ENCODE peak calls at places on chromosomes 3 and 15, in four cellular contexts. O is activated CD4-positive, alpha-beta T cell treated with anti-CD3 and anti-CD28 coated beads, Interleukin-2, amount 50 U/mL, for 24 hours; F is A172; E is NCI-H1694. G is an unnamed sample.

GRCh38 chr3:13670292-13670691 is 121.4 kb downstream of the FBLN2 start:
- DNase-seq in F (no peak), O (no peak), E (no peak), G (no peak)

GRCh38 chr3:48467110-48467454 is 20.5 kb downstream of the ATRIP start:
- DNase-seq in E (no peak), O (no peak), F (no peak), G (no peak)

GRCh38 chr15:28977377-28978010 is 91.7 kb downstream of the APBA2 start:
- DNase-seq in F (peak), E (no peak), O (no peak), G (peak)

GRCh38 chr15:79615754-79616153 is 183.6 kb downstream of the MINAR1 start:
- DNase-seq in F (no peak), O (no peak), E (no peak), G (no peak)

GRCh38 chr3:111321786-111322185 is 220.2 kb upstream of the CD96 start:
- DNase-seq in F (peak), E (no peak), O (no peak), G (no peak)

GRCh38 chr3:60140160-60140559 is 1090.3 kb upstream of the CFAP20DC start:
- DNase-seq in O (no peak), F (no peak), E (no peak), G (no peak)

GRCh38 chr3:5138214-5138981 is 16.3 kb downstream of the ARL8B start:
- DNase-seq in E (no peak), F (no peak), O (no peak), G (no peak)

GRCh38 chr3:25843332-25843731 is 53.4 kb downstream of the OXSM start:
- DNase-seq in O (no peak), F (no peak), E (no peak), G (no peak)

GRCh38 chr15:50241684-50242450 is 23.7 kb downstream of the HDC start:
- DNase-seq in O (no peak), E (no peak), F (no peak), G (peak)

GRCh38 chr3:54324069-54324468 is 201.7 kb downstream of the CACNA2D3 start:
- DNase-seq in E (no peak), O (no peak), F (no peak), G (no peak)

GRCh38 chr15:55846108-55846707 is 103.3 kb upstream of the PRTG start:
- DNase-seq in O (no peak), F (peak), E (peak), G (peak)

GRCh38 chr3:184485906-184486305 is 75.7 kb upstream of the EPHB3 start:
- DNase-seq in E (peak), F (no peak), O (no peak), G (no peak)

GRCh38 chr3:20104167-20104661 is 64.0 kb downstream of the KAT2B start:
- DNase-seq in F (no peak), E (no peak), O (peak), G (no peak)

GRCh38 chr3:134901461-134901860 is 106.4 kb downstream of the EPHB1 start:
- DNase-seq in F (no peak), O (no peak), E (no peak), G (no peak)

GRCh38 chr3:136380530-136380929 is 130.4 kb downstream of the PCCB start:
- DNase-seq in F (peak), O (no peak), E (no peak), G (peak)

GRCh38 chr3:111923095-111923771 is 55.6 kb upstream of the ABHD10 start:
- DNase-seq in F (peak), O (no peak), E (no peak), G (peak)

GRCh38 chr3:83193526-83193925 is 1432.1 kb upstream of the GBE1 start:
- DNase-seq in O (no peak), E (no peak), F (peak), G (no peak)

GRCh38 chr15:31344266-31344665 is 17.6 kb downstream of the KLF13 start:
- DNase-seq in O (no peak), E (no peak), F (no peak), G (no peak)

G was measured in foreskin keratinocyte.